ENCODE peak calls at places on chromosomes 6 and 20, in four cellular contexts. N, T, F and M are unnamed samples.

GRCh38 chr20:24359306-24359705 is 110.1 kb upstream of the SYNDIG1 start:
- DNase-seq in N (no peak), T (no peak), F (no peak), M (no peak)

GRCh38 chr20:51648571-51648947 is 106.0 kb upstream of the NFATC2 start:
- DNase-seq in N (no peak), T (no peak), F (no peak), M (no peak)

GRCh38 chr6:118316796-118317384 is 231.2 kb upstream of the PLN start:
- DNase-seq in N (no peak), T (no peak), F (no peak), M (no peak)

GRCh38 chr20:19017104-19017690 is 195.2 kb upstream of the SLC24A3 start:
- DNase-seq in N (no peak), T (no peak), F (no peak), M (no peak)

GRCh38 chr6:107894821-107895396 is 63.1 kb downstream of the SEC63 start:
- DNase-seq in N (no peak), T (no peak), F (no peak), M (no peak)

GRCh38 chr6:170174124-170174770 is 116.6 kb downstream of the DLL1 start:
- DNase-seq in N (no peak), T (no peak), F (no peak), M (no peak)

GRCh38 chr6:130494745-130495144 is 128.9 kb downstream of the TMEM200A start:
- DNase-seq in N (peak), T (no peak), F (no peak), M (no peak)

GRCh38 chr20:23344336-23344735 is 6.3 kb upstream of the NXT1 start:
- DNase-seq in N (no peak), T (no peak), F (no peak), M (no peak)

GRCh38 chr20:45341939-45342862 is 6.0 kb downstream of the SDC4 start:
- DNase-seq in N (no peak), T (no peak), F (peak), M (no peak)

GRCh38 chr6:41209547-41209951 is 8.6 kb upstream of the TREML2 start:
- DNase-seq in N (no peak), T (no peak), F (no peak), M (no peak)